ENCODE peak calls at places on chromosomes 7 and 10, in five cellular contexts. One of them, this sample, is unnamed. For H3K9me3, the result is how much of the 10 kb centered on the place peaks cover.

GRCh38 chr10:37734971-37735370 is 122.4 kb downstream of the ZNF248 start:
- DNase-seq in endothelial cell of umbilical vein: no peak
- DNase-seq in PC-3: peak
- DNase-seq in MM.1S: no peak
- DNase-seq in PC-9: peak
- DNase-seq in this sample: no peak

GRCh38 chr7:133310232-133310852 is 57.5 kb downstream of the EXOC4 start:
- DNase-seq in endothelial cell of umbilical vein: peak
- DNase-seq in PC-3: no peak
- DNase-seq in MM.1S: no peak
- DNase-seq in PC-9: no peak
- DNase-seq in this sample: peak

GRCh38 chr10:33248638-33249037 is 85.8 kb downstream of the NRP1 start:
- DNase-seq in endothelial cell of umbilical vein: peak
- DNase-seq in PC-3: peak
- DNase-seq in MM.1S: peak
- DNase-seq in PC-9: peak
- DNase-seq in this sample: peak

GRCh38 chr7:44473295-44473694 is 17.2 kb downstream of the NUDCD3 start:
- DNase-seq in endothelial cell of umbilical vein: no peak
- DNase-seq in PC-3: peak
- DNase-seq in MM.1S: no peak
- DNase-seq in PC-9: peak
- DNase-seq in this sample: no peak

GRCh38 chr10:89389254-89389653 is 3.2 kb upstream of the IFIT1 start:
- DNase-seq in endothelial cell of umbilical vein: peak
- DNase-seq in PC-3: peak
- DNase-seq in MM.1S: peak
- DNase-seq in PC-9: no peak
- DNase-seq in this sample: peak

GRCh38 chr10:45495438-45496152 is 121.6 kb downstream of the ALOX5 start:
- DNase-seq in endothelial cell of umbilical vein: no peak
- DNase-seq in PC-3: peak
- DNase-seq in MM.1S: no peak
- DNase-seq in PC-9: no peak
- DNase-seq in this sample: no peak

GRCh38 chr10:52740913-52741675 is 31.5 kb downstream of the MBL2 start:
- DNase-seq in endothelial cell of umbilical vein: peak
- DNase-seq in PC-3: peak
- DNase-seq in MM.1S: peak
- DNase-seq in PC-9: no peak
- DNase-seq in this sample: peak

GRCh38 chr7:151110941-151111645 is 24.8 kb downstream of the AGAP3 start:
- DNase-seq in endothelial cell of umbilical vein: peak
- DNase-seq in PC-3: peak
- DNase-seq in MM.1S: peak
- DNase-seq in PC-9: peak
- DNase-seq in this sample: peak

GRCh38 chr10:4214912-4215311 is 429.9 kb upstream of the KLF6 start:
- DNase-seq in endothelial cell of umbilical vein: no peak
- DNase-seq in PC-3: no peak
- DNase-seq in MM.1S: no peak
- DNase-seq in PC-9: no peak
- DNase-seq in this sample: no peak

GRCh38 chr10:44725404-44725803 is 185.7 kb upstream of the TMEM72 start:
- DNase-seq in endothelial cell of umbilical vein: no peak
- DNase-seq in PC-3: no peak
- DNase-seq in MM.1S: peak
- DNase-seq in PC-9: no peak
- DNase-seq in this sample: no peak

GRCh38 chr10:128865398-128865797 is 601.6 kb upstream of the MGMT start:
- DNase-seq in endothelial cell of umbilical vein: no peak
- DNase-seq in PC-3: no peak
- DNase-seq in MM.1S: no peak
- DNase-seq in PC-9: no peak
- DNase-seq in this sample: no peak
- H3K9me3 ChIP-seq in endothelial cell of umbilical vein: under half
- H3K9me3 ChIP-seq in PC-3: under half
- H3K9me3 ChIP-seq in MM.1S: under half
- H3K9me3 ChIP-seq in PC-9: under half
- H3K9me3 ChIP-seq in this sample: under half

GRCh38 chr10:26567349-26567721 is 129.2 kb downstream of the APBB1IP start:
- DNase-seq in endothelial cell of umbilical vein: no peak
- DNase-seq in PC-3: no peak
- DNase-seq in MM.1S: no peak
- DNase-seq in PC-9: no peak
- DNase-seq in this sample: peak
- TF ChIP-seq EZH2 in endothelial cell of umbilical vein: peak
- TF ChIP-seq EZH2 in PC-3: no peak
- TF ChIP-seq EZH2 in MM.1S: no peak
- TF ChIP-seq EZH2 in PC-9: no peak
- TF ChIP-seq EZH2 in this sample: peak

GRCh38 chr7:130996841-130997231 is 262.8 kb upstream of the KLF14 start:
- DNase-seq in endothelial cell of umbilical vein: peak
- DNase-seq in PC-3: peak
- DNase-seq in MM.1S: no peak
- DNase-seq in PC-9: peak
- DNase-seq in this sample: peak

GRCh38 chr7:130994378-130995115 is 260.5 kb upstream of the KLF14 start:
- DNase-seq in endothelial cell of umbilical vein: no peak
- DNase-seq in PC-3: no peak
- DNase-seq in MM.1S: no peak
- DNase-seq in PC-9: no peak
- DNase-seq in this sample: no peak

GRCh38 chr7:130993671-130994365 is 259.8 kb upstream of the KLF14 start:
- DNase-seq in endothelial cell of umbilical vein: no peak
- DNase-seq in PC-3: no peak
- DNase-seq in MM.1S: no peak
- DNase-seq in PC-9: no peak
- DNase-seq in this sample: no peak

GRCh38 chr7:130995252-130996081 is 261.5 kb upstream of the KLF14 start:
- DNase-seq in endothelial cell of umbilical vein: no peak
- DNase-seq in PC-3: no peak
- DNase-seq in MM.1S: no peak
- DNase-seq in PC-9: no peak
- DNase-seq in this sample: peak

GRCh38 chr7:130996205-130996840 is 262.3 kb upstream of the KLF14 start:
- DNase-seq in endothelial cell of umbilical vein: no peak
- DNase-seq in PC-3: peak
- DNase-seq in MM.1S: no peak
- DNase-seq in PC-9: no peak
- DNase-seq in this sample: no peak
- H3K4me3 ChIP-seq in endothelial cell of umbilical vein: no peak
- H3K4me3 ChIP-seq in PC-3: peak
- H3K4me3 ChIP-seq in MM.1S: no peak
- H3K4me3 ChIP-seq in PC-9: peak
- H3K4me3 ChIP-seq in this sample: no peak

GRCh38 chr10:131693766-131694165 is 207.0 kb upstream of the PPP2R2D start:
- DNase-seq in endothelial cell of umbilical vein: no peak
- DNase-seq in PC-3: no peak
- DNase-seq in MM.1S: no peak
- DNase-seq in PC-9: no peak
- DNase-seq in this sample: no peak

GRCh38 chr10:131692686-131693334 is 208.0 kb upstream of the PPP2R2D start:
- DNase-seq in endothelial cell of umbilical vein: no peak
- DNase-seq in PC-3: no peak
- DNase-seq in MM.1S: no peak
- DNase-seq in PC-9: no peak
- DNase-seq in this sample: no peak

GRCh38 chr10:131691481-131692090 is 209.2 kb upstream of the PPP2R2D start:
- DNase-seq in endothelial cell of umbilical vein: no peak
- DNase-seq in PC-3: no peak
- DNase-seq in MM.1S: no peak
- DNase-seq in PC-9: no peak
- DNase-seq in this sample: no peak

GRCh38 chr10:131690805-131691239 is 210.0 kb upstream of the PPP2R2D start:
- DNase-seq in endothelial cell of umbilical vein: no peak
- DNase-seq in PC-3: no peak
- DNase-seq in MM.1S: no peak
- DNase-seq in PC-9: no peak
- DNase-seq in this sample: no peak

DNA sequence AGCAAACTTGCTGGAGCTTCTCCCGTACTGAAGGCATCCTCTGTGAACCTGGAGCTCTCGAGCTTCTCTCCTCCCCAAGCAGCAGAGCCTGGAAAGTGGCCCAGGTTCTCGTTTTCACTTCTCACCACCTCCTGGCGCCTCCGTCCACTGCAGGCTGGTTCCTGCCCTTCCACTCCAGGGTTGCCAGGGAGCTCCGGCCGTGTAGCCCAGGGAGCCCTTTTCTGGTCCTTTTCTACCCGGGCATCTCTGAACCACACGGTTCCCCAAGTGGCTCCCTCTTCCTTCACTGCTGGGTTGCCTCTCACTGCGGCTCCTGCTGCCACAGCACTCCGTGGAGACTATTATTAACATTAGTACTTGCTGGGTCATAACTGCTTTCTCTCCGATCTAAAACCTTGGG is 208.6 kb upstream of the PPP2R2D start:
- DNase-seq in endothelial cell of umbilical vein: no peak
- DNase-seq in PC-3: no peak
- DNase-seq in MM.1S: no peak
- DNase-seq in PC-9: no peak
- DNase-seq in this sample: no peak
- H3K9me3 ChIP-seq in endothelial cell of umbilical vein: under half
- H3K9me3 ChIP-seq in PC-3: under half
- H3K9me3 ChIP-seq in MM.1S: under half
- H3K9me3 ChIP-seq in PC-9: under half
- H3K9me3 ChIP-seq in this sample: under half

GRCh38 chr10:100829103-100829870 is 83.5 kb upstream of the SLF2 start:
- DNase-seq in endothelial cell of umbilical vein: no peak
- DNase-seq in PC-3: peak
- DNase-seq in MM.1S: peak
- DNase-seq in PC-9: no peak
- DNase-seq in this sample: no peak
- TF ChIP-seq EZH2 in endothelial cell of umbilical vein: peak
- TF ChIP-seq EZH2 in PC-3: peak
- TF ChIP-seq EZH2 in MM.1S: peak
- TF ChIP-seq EZH2 in PC-9: no peak
- TF ChIP-seq EZH2 in this sample: peak

GRCh38 chr10:98030093-98030821 is at the start of gene CRTAC1:
- DNase-seq in endothelial cell of umbilical vein: peak
- DNase-seq in PC-3: no peak
- DNase-seq in MM.1S: no peak
- DNase-seq in PC-9: no peak
- DNase-seq in this sample: peak
- H3K4me3 ChIP-seq in endothelial cell of umbilical vein: no peak
- H3K4me3 ChIP-seq in PC-3: no peak
- H3K4me3 ChIP-seq in MM.1S: no peak
- H3K4me3 ChIP-seq in PC-9: no peak
- H3K4me3 ChIP-seq in this sample: peak

DNA sequence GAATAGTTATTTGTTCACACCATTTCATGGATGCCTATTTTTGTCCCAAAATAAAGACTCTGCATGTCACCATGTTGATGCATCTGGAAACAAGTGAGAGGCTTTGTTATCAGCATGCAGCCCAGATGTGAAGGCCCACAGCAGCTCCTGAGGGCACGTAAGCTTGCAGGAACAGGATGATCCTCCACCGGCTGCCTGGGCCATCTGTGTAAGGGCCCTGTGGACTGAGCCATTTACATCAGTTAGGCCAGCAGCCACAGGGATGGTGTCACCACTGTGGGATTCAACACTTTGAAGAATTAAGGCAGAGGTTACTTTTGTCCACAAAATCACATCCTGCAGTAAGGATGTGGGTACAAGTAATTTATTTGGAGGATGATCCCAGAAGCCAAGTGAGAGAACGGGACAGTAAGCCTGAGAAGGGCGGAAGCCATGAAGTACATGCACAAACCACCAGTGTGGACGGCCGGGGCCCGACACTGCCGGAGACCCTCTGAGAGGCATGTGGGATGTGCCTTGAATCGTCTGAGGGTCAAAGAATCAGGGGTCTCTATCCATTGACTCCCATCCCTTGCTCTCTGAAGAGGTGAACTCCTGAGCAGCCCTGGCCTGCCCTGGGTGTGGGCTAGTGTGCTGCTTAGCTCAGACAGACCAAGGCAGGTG is 609.7 kb downstream of the DNAJB6 start:
- DNase-seq in endothelial cell of umbilical vein: no peak
- DNase-seq in PC-3: no peak
- DNase-seq in MM.1S: no peak
- DNase-seq in PC-9: no peak
- DNase-seq in this sample: no peak
- H3K9me3 ChIP-seq in endothelial cell of umbilical vein: under half
- H3K9me3 ChIP-seq in PC-3: under half
- H3K9me3 ChIP-seq in MM.1S: under half
- H3K9me3 ChIP-seq in PC-9: under half
- H3K9me3 ChIP-seq in this sample: under half

DNA sequence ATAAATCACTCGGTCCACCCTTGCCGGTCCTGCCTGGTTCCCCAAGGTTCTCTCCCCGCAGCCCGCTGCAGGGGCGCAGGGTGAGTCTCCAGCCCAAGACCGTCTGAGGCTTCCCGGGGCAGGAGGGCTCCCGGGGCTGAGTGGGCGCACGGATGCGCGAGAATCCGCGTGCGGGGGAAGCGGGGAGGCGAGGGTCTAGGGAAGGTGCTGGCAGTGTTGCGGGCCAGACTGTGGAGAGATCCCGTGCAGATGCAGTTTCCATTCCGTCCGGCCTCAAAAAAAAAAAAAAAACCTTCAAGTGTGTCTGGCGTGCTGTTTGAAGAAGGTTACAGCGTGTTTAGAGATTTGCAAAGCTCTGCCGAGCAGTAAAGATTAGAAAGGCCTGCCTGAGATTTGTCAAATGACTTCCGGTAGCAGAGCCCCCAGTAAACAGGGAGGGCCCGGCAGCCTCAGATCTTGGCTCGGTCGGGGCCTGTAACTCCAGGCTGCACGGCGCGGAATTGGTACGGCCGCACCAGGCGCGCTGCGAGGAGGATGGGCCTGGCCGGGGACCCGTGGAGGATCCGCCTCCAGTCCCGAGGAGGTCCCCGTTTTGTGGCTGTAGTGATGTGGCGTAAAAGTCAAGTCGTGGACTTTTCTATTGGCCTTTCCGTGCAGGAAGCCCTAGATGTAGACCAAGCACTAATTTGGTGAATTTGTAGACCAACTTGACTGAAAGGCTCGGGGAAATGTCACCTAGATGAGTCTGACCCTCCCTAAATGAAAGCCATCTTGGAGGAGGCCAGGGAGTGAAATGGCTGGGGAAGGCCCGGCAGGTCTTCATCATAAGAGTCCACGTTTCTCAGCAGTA is 293.2 kb upstream of the NFE2L3 start:
- DNase-seq in endothelial cell of umbilical vein: no peak
- DNase-seq in PC-3: no peak
- DNase-seq in MM.1S: no peak
- DNase-seq in PC-9: no peak
- DNase-seq in this sample: no peak
- TF ChIP-seq EZH2 in endothelial cell of umbilical vein: no peak
- TF ChIP-seq EZH2 in PC-3: no peak
- TF ChIP-seq EZH2 in MM.1S: no peak
- TF ChIP-seq EZH2 in PC-9: no peak
- TF ChIP-seq EZH2 in this sample: no peak

DNA sequence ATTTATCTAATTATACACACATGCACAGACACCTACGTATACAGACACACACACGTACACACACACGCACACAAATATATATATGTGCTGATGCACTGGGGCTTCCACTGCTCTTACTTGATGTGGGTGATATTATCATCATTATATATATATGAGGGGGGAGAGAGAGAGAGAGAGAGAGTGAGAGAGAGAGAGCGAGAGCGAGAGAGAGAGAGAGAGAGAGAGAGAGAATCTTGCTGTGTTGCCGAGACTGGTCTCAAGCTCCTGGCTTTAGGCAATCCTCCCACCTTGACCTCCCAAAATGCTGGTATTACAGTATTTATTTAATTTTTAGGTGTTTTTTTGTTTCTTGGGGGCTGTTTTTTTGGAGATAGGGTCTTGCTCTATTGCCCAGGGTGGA is 3.6 kb upstream of the RABGEF1 start:
- DNase-seq in endothelial cell of umbilical vein: no peak
- DNase-seq in PC-3: no peak
- DNase-seq in MM.1S: no peak
- DNase-seq in PC-9: no peak
- DNase-seq in this sample: no peak
- H3K4me3 ChIP-seq in endothelial cell of umbilical vein: no peak
- H3K4me3 ChIP-seq in PC-3: no peak
- H3K4me3 ChIP-seq in MM.1S: no peak
- H3K4me3 ChIP-seq in PC-9: no peak
- H3K4me3 ChIP-seq in this sample: no peak